ENCODE peak calls at places on chromosomes 16 and 17, in four cellular contexts. One of them, this sample, is unnamed.

GRCh38 chr16:83215417-83216001 is 588.7 kb downstream of the CDH13 start:
- DNase-seq in mesothelial cell of epicardium: no peak
- DNase-seq in NCI-H2081: peak; percentile 26
- DNase-seq in NCI-H460: peak; percentile 15
- DNase-seq in this sample: no peak

GRCh38 chr17:28918295-28918694 is 15.4 kb upstream of the DHRS13 start:
- DNase-seq in mesothelial cell of epicardium: no peak
- DNase-seq in NCI-H2081: no peak
- DNase-seq in NCI-H460: no peak
- DNase-seq in this sample: no peak

GRCh38 chr16:81374514-81374913 is 59.8 kb downstream of the GAN start:
- DNase-seq in mesothelial cell of epicardium: no peak
- DNase-seq in NCI-H2081: no peak
- DNase-seq in NCI-H460: no peak
- DNase-seq in this sample: peak; percentile 5

GRCh38 chr17:61646482-61646881 is 55.5 kb upstream of the NACA2 start:
- DNase-seq in mesothelial cell of epicardium: no peak
- DNase-seq in NCI-H2081: no peak
- DNase-seq in NCI-H460: no peak
- DNase-seq in this sample: no peak

GRCh38 chr16:66699898-66700297 is 3.4 kb upstream of the CMTM4 start:
- DNase-seq in mesothelial cell of epicardium: no peak
- DNase-seq in NCI-H2081: no peak
- DNase-seq in NCI-H460: no peak
- DNase-seq in this sample: no peak

GRCh38 chr17:77929180-77929564 is 29.3 kb upstream of the TNRC6C start:
- DNase-seq in mesothelial cell of epicardium: no peak
- DNase-seq in NCI-H2081: no peak
- DNase-seq in NCI-H460: no peak
- DNase-seq in this sample: no peak

GRCh38 chr16:20610892-20611349 is 34.8 kb upstream of the ACSM2B start:
- DNase-seq in mesothelial cell of epicardium: no peak
- DNase-seq in NCI-H2081: no peak
- DNase-seq in NCI-H460: no peak
- DNase-seq in this sample: peak; percentile 88

GRCh38 chr17:59329558-59330313 is 1.7 kb upstream of the YPEL2 start:
- DNase-seq in mesothelial cell of epicardium: no peak
- DNase-seq in NCI-H2081: peak; percentile 64
- DNase-seq in NCI-H460: peak; percentile 36
- DNase-seq in this sample: peak; percentile 62

GRCh38 chr16:4115209-4115940 is 867 bp downstream of the ADCY9 start:
- DNase-seq in mesothelial cell of epicardium: peak; percentile 69
- DNase-seq in NCI-H2081: peak; percentile 45
- DNase-seq in NCI-H460: peak; percentile 32
- DNase-seq in this sample: peak; percentile 29

GRCh38 chr16:9090101-9090959 is 1.1 kb upstream of the HAPSTR1 start:
- DNase-seq in mesothelial cell of epicardium: peak; percentile 63
- DNase-seq in NCI-H2081: no peak
- DNase-seq in NCI-H460: no peak
- DNase-seq in this sample: no peak

GRCh38 chr17:66717680-66718079 is 117.2 kb upstream of the CACNG5 start:
- DNase-seq in mesothelial cell of epicardium: no peak
- DNase-seq in NCI-H2081: no peak
- DNase-seq in NCI-H460: no peak
- DNase-seq in this sample: no peak

GRCh38 chr17:79815836-79816371 is 19.0 kb upstream of the CBX8 start:
- DNase-seq in mesothelial cell of epicardium: no peak
- DNase-seq in NCI-H2081: no peak
- DNase-seq in NCI-H460: no peak
- DNase-seq in this sample: no peak

GRCh38 chr17:16929281-16929680 is 42.6 kb downstream of the TNFRSF13B start:
- DNase-seq in mesothelial cell of epicardium: no peak
- DNase-seq in NCI-H2081: no peak
- DNase-seq in NCI-H460: no peak
- DNase-seq in this sample: no peak

GRCh38 chr16:70662991-70663523 is 16.7 kb downstream of the IL34 start:
- DNase-seq in mesothelial cell of epicardium: no peak
- DNase-seq in NCI-H2081: no peak
- DNase-seq in NCI-H460: no peak
- DNase-seq in this sample: no peak

GRCh38 chr16:53872248-53873221 is 168.6 kb downstream of the FTO start:
- DNase-seq in mesothelial cell of epicardium: no peak
- DNase-seq in NCI-H2081: no peak
- DNase-seq in NCI-H460: no peak
- DNase-seq in this sample: no peak

GRCh38 chr17:37176683-37177082 is 199.1 kb upstream of the C17orf78 start:
- DNase-seq in mesothelial cell of epicardium: no peak
- DNase-seq in NCI-H2081: no peak
- DNase-seq in NCI-H460: no peak
- DNase-seq in this sample: no peak

GRCh38 chr17:59620518-59621259 is 994 bp downstream of the CLTC start:
- DNase-seq in mesothelial cell of epicardium: no peak
- DNase-seq in NCI-H2081: peak; percentile 65
- DNase-seq in NCI-H460: peak; percentile 29
- DNase-seq in this sample: peak; percentile 15

GRCh38 chr17:43579570-43580140 is 33.5 kb upstream of the ETV4 start:
- DNase-seq in mesothelial cell of epicardium: no peak
- DNase-seq in NCI-H2081: no peak
- DNase-seq in NCI-H460: no peak
- DNase-seq in this sample: no peak

GRCh38 chr17:81961087-81961514 is at the start of gene NOTUM:
- DNase-seq in mesothelial cell of epicardium: no peak
- DNase-seq in NCI-H2081: peak; percentile 28
- DNase-seq in NCI-H460: no peak
- DNase-seq in this sample: peak; percentile 16

GRCh38 chr16:87252269-87252970 is 64.8 kb downstream of the C16orf95 start:
- DNase-seq in mesothelial cell of epicardium: no peak
- DNase-seq in NCI-H2081: no peak
- DNase-seq in NCI-H460: no peak
- DNase-seq in this sample: no peak

GRCh38 chr17:3873862-3874261 is 19.0 kb downstream of the CAMKK1 start:
- DNase-seq in mesothelial cell of epicardium: no peak
- DNase-seq in NCI-H2081: no peak
- DNase-seq in NCI-H460: no peak
- DNase-seq in this sample: no peak

GRCh38 chr17:5128905-5129535 is 13.2 kb downstream of the USP6 start:
- DNase-seq in mesothelial cell of epicardium: peak; percentile 13
- DNase-seq in NCI-H2081: no peak
- DNase-seq in NCI-H460: no peak
- DNase-seq in this sample: no peak

GRCh38 chr17:58280480-58281217 is at the start of gene MPO:
- DNase-seq in mesothelial cell of epicardium: no peak
- DNase-seq in NCI-H2081: no peak
- DNase-seq in NCI-H460: no peak
- DNase-seq in this sample: no peak

GRCh38 chr16:70432304-70432799 is 6.5 kb downstream of the ST3GAL2 start:
- DNase-seq in mesothelial cell of epicardium: no peak
- DNase-seq in NCI-H2081: no peak
- DNase-seq in NCI-H460: no peak
- DNase-seq in this sample: no peak

GRCh38 chr16:57422026-57422944 is 17.7 kb downstream of the CCL17 start:
- DNase-seq in mesothelial cell of epicardium: no peak
- DNase-seq in NCI-H2081: peak; percentile 35
- DNase-seq in NCI-H460: peak; percentile 72
- DNase-seq in this sample: peak; percentile 57

GRCh38 chr17:80431246-80432195 is 16.6 kb downstream of the ENDOV start:
- DNase-seq in mesothelial cell of epicardium: no peak
- DNase-seq in NCI-H2081: no peak
- DNase-seq in NCI-H460: no peak
- DNase-seq in this sample: no peak

GRCh38 chr17:77451271-77451893 is 310.6 kb downstream of the SEC14L1 start:
- DNase-seq in mesothelial cell of epicardium: peak; percentile 87
- DNase-seq in NCI-H2081: no peak
- DNase-seq in NCI-H460: no peak
- DNase-seq in this sample: peak; percentile 69

GRCh38 chr17:82424001-82424862 is 5.8 kb upstream of the OGFOD3 start:
- DNase-seq in mesothelial cell of epicardium: no peak
- DNase-seq in NCI-H2081: peak; percentile 19
- DNase-seq in NCI-H460: no peak
- DNase-seq in this sample: no peak

GRCh38 chr16:50688867-50689266 is 4.5 kb upstream of the NOD2 start:
- DNase-seq in mesothelial cell of epicardium: no peak
- DNase-seq in NCI-H2081: no peak
- DNase-seq in NCI-H460: no peak
- DNase-seq in this sample: no peak

This sample was measured in NCI-H1092 treated with DMSO at 0.1 percent for 48 hours.